ENCODE peak calls at places on chromosomes 5 and 9, in six cellular contexts. One of them, this sample, is unnamed.

GRCh38 chr9:122186301-122186700 is 26.6 kb downstream of the MORN5 start:
- DNase-seq in hepatocyte: no peak
- DNase-seq in K562: peak
- DNase-seq in SK-N-SH: no peak
- DNase-seq in H1: no peak
- DNase-seq in astrocyte: no peak
- DNase-seq in this sample: peak

GRCh38 chr9:132937463-132937901 is 6.9 kb downstream of the TSC1 start:
- DNase-seq in H1: no peak
- DNase-seq in hepatocyte: no peak
- DNase-seq in K562: no peak
- DNase-seq in astrocyte: no peak
- DNase-seq in SK-N-SH: no peak
- DNase-seq in this sample: no peak

GRCh38 chr5:179165421-179166170 is 105.4 kb downstream of the ZNF354C start:
- DNase-seq in astrocyte: no peak
- DNase-seq in K562: no peak
- DNase-seq in SK-N-SH: no peak
- DNase-seq in hepatocyte: no peak
- DNase-seq in H1: no peak
- DNase-seq in this sample: no peak

GRCh38 chr9:16315720-16316119 is 554.8 kb downstream of the BNC2 start:
- DNase-seq in H1: no peak
- DNase-seq in astrocyte: peak
- DNase-seq in SK-N-SH: no peak
- DNase-seq in hepatocyte: no peak
- DNase-seq in K562: no peak
- DNase-seq in this sample: no peak

GRCh38 chr5:135345945-135346731 is 52.9 kb downstream of the MACROH2A1 start:
- DNase-seq in H1: no peak
- DNase-seq in SK-N-SH: no peak
- DNase-seq in K562: no peak
- DNase-seq in astrocyte: no peak
- DNase-seq in hepatocyte: no peak
- DNase-seq in this sample: no peak

GRCh38 chr9:134251296-134251695 is 75.0 kb upstream of the RXRA start:
- DNase-seq in SK-N-SH: no peak
- DNase-seq in K562: no peak
- DNase-seq in H1: no peak
- DNase-seq in hepatocyte: no peak
- DNase-seq in astrocyte: no peak
- DNase-seq in this sample: no peak

GRCh38 chr9:100598641-100599145 is 20.8 kb downstream of the CAVIN4 start:
- DNase-seq in SK-N-SH: peak
- DNase-seq in astrocyte: peak
- DNase-seq in K562: peak
- DNase-seq in hepatocyte: peak
- DNase-seq in H1: peak
- DNase-seq in this sample: peak

GRCh38 chr5:54947187-54947586 is 38.2 kb downstream of the ESM1 start:
- DNase-seq in K562: no peak
- DNase-seq in astrocyte: no peak
- DNase-seq in hepatocyte: no peak
- DNase-seq in H1: no peak
- DNase-seq in SK-N-SH: no peak
- DNase-seq in this sample: no peak

GRCh38 chr9:22216730-22217160 is 207.6 kb upstream of the CDKN2B start:
- DNase-seq in K562: no peak
- DNase-seq in H1: no peak
- DNase-seq in SK-N-SH: no peak
- DNase-seq in hepatocyte: no peak
- DNase-seq in astrocyte: peak
- DNase-seq in this sample: no peak

GRCh38 chr5:80659111-80659510 is 4.3 kb upstream of the DHFR start:
- DNase-seq in K562: no peak
- DNase-seq in SK-N-SH: no peak
- DNase-seq in hepatocyte: no peak
- DNase-seq in H1: no peak
- DNase-seq in astrocyte: peak
- DNase-seq in this sample: no peak

GRCh38 chr5:131220566-131220965 is 43.3 kb upstream of the CDC42SE2 start:
- DNase-seq in astrocyte: peak
- DNase-seq in hepatocyte: no peak
- DNase-seq in K562: no peak
- DNase-seq in H1: no peak
- DNase-seq in SK-N-SH: no peak
- DNase-seq in this sample: no peak

GRCh38 chr5:159602434-159602833 is 272.1 kb upstream of the IL12B start:
- DNase-seq in SK-N-SH: no peak
- DNase-seq in astrocyte: peak
- DNase-seq in hepatocyte: no peak
- DNase-seq in K562: no peak
- DNase-seq in H1: no peak
- DNase-seq in this sample: no peak

GRCh38 chr5:2165991-2166978 is 283.6 kb upstream of the IRX4 start:
- DNase-seq in SK-N-SH: no peak
- DNase-seq in K562: no peak
- DNase-seq in hepatocyte: no peak
- DNase-seq in H1: no peak
- DNase-seq in astrocyte: no peak
- DNase-seq in this sample: no peak

GRCh38 chr5:92378961-92379611 is 996.0 kb upstream of the ARRDC3 start:
- DNase-seq in K562: no peak
- DNase-seq in astrocyte: peak
- DNase-seq in hepatocyte: no peak
- DNase-seq in SK-N-SH: no peak
- DNase-seq in H1: no peak
- DNase-seq in this sample: peak

GRCh38 chr9:109440117-109440515 is 58.0 kb downstream of the PTPN3 start:
- DNase-seq in H1: no peak
- DNase-seq in astrocyte: no peak
- DNase-seq in K562: no peak
- DNase-seq in hepatocyte: no peak
- DNase-seq in SK-N-SH: no peak
- DNase-seq in this sample: no peak

GRCh38 chr9:137064027-137064879 is 6.1 kb downstream of the SAPCD2 start:
- DNase-seq in K562: no peak
- DNase-seq in hepatocyte: peak
- DNase-seq in astrocyte: no peak
- DNase-seq in H1: no peak
- DNase-seq in SK-N-SH: peak
- DNase-seq in this sample: peak

GRCh38 chr5:14901462-14902051 is 30.0 kb upstream of the ANKH start:
- DNase-seq in SK-N-SH: peak
- DNase-seq in H1: no peak
- DNase-seq in K562: peak
- DNase-seq in astrocyte: peak
- DNase-seq in hepatocyte: peak
- DNase-seq in this sample: no peak

GRCh38 chr9:36748322-36748899 is 175.7 kb downstream of the MELK start:
- DNase-seq in hepatocyte: peak
- DNase-seq in K562: peak
- DNase-seq in H1: no peak
- DNase-seq in SK-N-SH: no peak
- DNase-seq in astrocyte: peak
- DNase-seq in this sample: peak

GRCh38 chr9:122350577-122351355 is 20.1 kb upstream of the PTGS1 start:
- DNase-seq in hepatocyte: peak
- DNase-seq in K562: peak
- DNase-seq in SK-N-SH: peak
- DNase-seq in H1: no peak
- DNase-seq in astrocyte: no peak
- DNase-seq in this sample: peak

GRCh38 chr5:111194925-111195324 is 29.3 kb upstream of the CAMK4 start:
- DNase-seq in astrocyte: no peak
- DNase-seq in K562: no peak
- DNase-seq in SK-N-SH: no peak
- DNase-seq in H1: no peak
- DNase-seq in hepatocyte: no peak
- DNase-seq in this sample: no peak

GRCh38 chr9:37540634-37541033 is 35.5 kb downstream of the FBXO10 start:
- DNase-seq in SK-N-SH: no peak
- DNase-seq in hepatocyte: no peak
- DNase-seq in K562: no peak
- DNase-seq in astrocyte: no peak
- DNase-seq in H1: no peak
- DNase-seq in this sample: no peak

GRCh38 chr5:12100542-12100941 is 196.3 kb upstream of the CTNND2 start:
- DNase-seq in K562: no peak
- DNase-seq in hepatocyte: no peak
- DNase-seq in astrocyte: no peak
- DNase-seq in SK-N-SH: no peak
- DNase-seq in H1: no peak
- DNase-seq in this sample: no peak

GRCh38 chr5:51651889-51652288 is 268.6 kb downstream of the ISL1 start:
- DNase-seq in K562: no peak
- DNase-seq in astrocyte: peak
- DNase-seq in hepatocyte: no peak
- DNase-seq in SK-N-SH: no peak
- DNase-seq in H1: no peak
- DNase-seq in this sample: no peak

GRCh38 chr5:107313098-107313497 is 357.6 kb downstream of the EFNA5 start:
- DNase-seq in astrocyte: no peak
- DNase-seq in K562: no peak
- DNase-seq in SK-N-SH: no peak
- DNase-seq in H1: no peak
- DNase-seq in hepatocyte: no peak
- DNase-seq in this sample: no peak

GRCh38 chr5:68924490-68925145 is 169.2 kb upstream of the SLC30A5 start:
- DNase-seq in hepatocyte: no peak
- DNase-seq in SK-N-SH: no peak
- DNase-seq in H1: no peak
- DNase-seq in K562: no peak
- DNase-seq in astrocyte: peak
- DNase-seq in this sample: no peak

GRCh38 chr5:93512799-93513198 is 68.2 kb downstream of the NR2F1-AS1 start:
- DNase-seq in hepatocyte: no peak
- DNase-seq in astrocyte: peak
- DNase-seq in K562: no peak
- DNase-seq in SK-N-SH: no peak
- DNase-seq in H1: no peak
- DNase-seq in this sample: no peak

GRCh38 chr5:147780924-147781530 is 1.5 kb downstream of the JAKMIP2 start:
- DNase-seq in K562: no peak
- DNase-seq in hepatocyte: no peak
- DNase-seq in SK-N-SH: no peak
- DNase-seq in H1: no peak
- DNase-seq in astrocyte: no peak
- DNase-seq in this sample: peak

GRCh38 chr5:126615286-126615685 is 14.5 kb downstream of the PHAX start:
- DNase-seq in SK-N-SH: no peak
- DNase-seq in astrocyte: no peak
- DNase-seq in H1: no peak
- DNase-seq in hepatocyte: no peak
- DNase-seq in K562: no peak
- DNase-seq in this sample: no peak
- TF ChIP-seq CTCF in SK-N-SH: no peak
- TF ChIP-seq CTCF in astrocyte: no peak
- TF ChIP-seq CTCF in H1: no peak
- TF ChIP-seq CTCF in hepatocyte: no peak
- TF ChIP-seq CTCF in K562: no peak
- TF ChIP-seq CTCF in this sample: no peak

GRCh38 chr5:8462565-8462964 is 593.6 kb downstream of the MTRR start:
- DNase-seq in astrocyte: no peak
- DNase-seq in SK-N-SH: no peak
- DNase-seq in hepatocyte: no peak
- DNase-seq in H1: no peak
- DNase-seq in K562: no peak
- DNase-seq in this sample: no peak

GRCh38 chr5:8457187-8458037 is 588.5 kb downstream of the MTRR start:
- DNase-seq in SK-N-SH: peak
- DNase-seq in astrocyte: peak
- DNase-seq in hepatocyte: no peak
- DNase-seq in H1: no peak
- DNase-seq in K562: peak
- DNase-seq in this sample: no peak

GRCh38 chr5:8456846-8457186 is 587.9 kb downstream of the MTRR start:
- DNase-seq in K562: no peak
- DNase-seq in H1: no peak
- DNase-seq in hepatocyte: no peak
- DNase-seq in SK-N-SH: no peak
- DNase-seq in astrocyte: no peak
- DNase-seq in this sample: no peak

GRCh38 chr5:8461543-8461942 is 592.6 kb downstream of the MTRR start:
- DNase-seq in H1: no peak
- DNase-seq in hepatocyte: no peak
- DNase-seq in SK-N-SH: no peak
- DNase-seq in astrocyte: no peak
- DNase-seq in K562: peak
- DNase-seq in this sample: no peak

GRCh38 chr5:8458038-8458383 is 589.1 kb downstream of the MTRR start:
- DNase-seq in SK-N-SH: no peak
- DNase-seq in hepatocyte: no peak
- DNase-seq in K562: peak
- DNase-seq in astrocyte: peak
- DNase-seq in H1: no peak
- DNase-seq in this sample: no peak
- H3K4me3 ChIP-seq in SK-N-SH: peak
- H3K4me3 ChIP-seq in hepatocyte: no peak
- H3K4me3 ChIP-seq in K562: peak
- H3K4me3 ChIP-seq in astrocyte: peak
- H3K4me3 ChIP-seq in H1: peak
- H3K4me3 ChIP-seq in this sample: no peak

GRCh38 chr9:72979405-72980100 is 26.7 kb upstream of the ALDH1A1 start:
- DNase-seq in SK-N-SH: no peak
- DNase-seq in astrocyte: no peak
- DNase-seq in H1: no peak
- DNase-seq in K562: no peak
- DNase-seq in hepatocyte: no peak
- DNase-seq in this sample: no peak
- H2AFZ ChIP-seq in SK-N-SH: no peak
- H2AFZ ChIP-seq in astrocyte: no peak
- H2AFZ ChIP-seq in H1: peak
- H2AFZ ChIP-seq in K562: no peak
- H2AFZ ChIP-seq in hepatocyte: no peak
- H2AFZ ChIP-seq in this sample: no peak

DNA sequence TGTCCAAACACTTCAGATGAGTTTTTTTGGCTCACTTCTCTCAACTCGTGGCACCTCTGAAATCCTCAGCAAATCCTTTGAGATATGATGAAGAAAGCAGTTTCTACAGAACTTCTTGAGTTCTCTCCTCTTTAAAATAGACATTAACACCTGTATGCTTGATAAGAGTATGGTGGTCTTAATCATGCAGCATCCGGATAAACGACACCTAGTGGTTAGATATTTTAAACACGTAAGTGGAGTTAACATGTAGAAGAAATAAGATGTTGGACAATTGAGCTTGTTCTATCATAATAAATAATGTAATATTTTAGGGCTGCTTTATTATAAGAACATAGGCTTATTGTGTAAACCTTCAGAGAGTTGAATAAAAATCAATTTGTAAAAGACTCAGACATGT is 324.8 kb downstream of the CYLC2 start:
- DNase-seq in H1: no peak
- DNase-seq in astrocyte: no peak
- DNase-seq in K562: no peak
- DNase-seq in SK-N-SH: peak
- DNase-seq in hepatocyte: no peak
- DNase-seq in this sample: no peak
- TF ChIP-seq CTCF in H1: no peak
- TF ChIP-seq CTCF in astrocyte: peak
- TF ChIP-seq CTCF in K562: no peak
- TF ChIP-seq CTCF in SK-N-SH: peak
- TF ChIP-seq CTCF in hepatocyte: peak
- TF ChIP-seq CTCF in this sample: peak